ENCODE peak calls at places on chromosomes 3 and 15, in nine cellular contexts. K, D, X, Q, I, H, V, L and O are unnamed samples.

GRCh38 chr15:85792872-85793621 is 1.7 kb downstream of the KLHL25 start:
- DNase-seq in K (no peak), D (peak), X (no peak), Q (no peak), I (no peak), H (no peak), V (no peak), L (no peak), O (no peak)

GRCh38 chr3:25423780-25424179 is 4.3 kb upstream of the RARB start:
- DNase-seq in K (no peak), D (no peak), X (peak), Q (no peak), I (no peak), H (no peak), V (no peak), L (no peak), O (no peak)

GRCh38 chr3:23911397-23911796 is 5.4 kb downstream of the NKIRAS1 start:
- DNase-seq in K (no peak), D (no peak), X (no peak), Q (no peak), I (no peak), H (no peak), V (no peak), L (no peak), O (no peak)

GRCh38 chr15:98667521-98668179 is 19.3 kb downstream of the IGF1R start:
- DNase-seq in K (peak), D (no peak), X (peak), Q (no peak), I (no peak), H (no peak), V (no peak), L (no peak), O (peak)

GRCh38 chr3:102181202-102181920 is 253.5 kb upstream of the ZPLD1 start:
- DNase-seq in K (no peak), D (no peak), X (no peak), Q (no peak), I (no peak), H (no peak), V (no peak), L (no peak), O (peak)

GRCh38 chr3:190070623-190071347 is 49.9 kb downstream of the P3H2 start:
- DNase-seq in K (no peak), D (no peak), X (no peak), Q (no peak), I (no peak), H (peak), V (no peak), L (no peak), O (peak)

GRCh38 chr3:119662604-119663377 is 2.4 kb upstream of the POPDC2 start:
- DNase-seq in K (peak), D (no peak), X (no peak), Q (no peak), I (no peak), H (no peak), V (no peak), L (no peak), O (no peak)

GRCh38 chr15:37008205-37008604 is 92.1 kb downstream of the MEIS2 start:
- DNase-seq in K (no peak), D (no peak), X (no peak), Q (no peak), I (no peak), H (no peak), V (no peak), L (no peak), O (no peak)

GRCh38 chr3:174002543-174002942 is 605.0 kb downstream of the NLGN1 start:
- DNase-seq in K (no peak), D (no peak), X (no peak), Q (no peak), I (no peak), H (no peak), V (no peak), L (no peak), O (peak)

GRCh38 chr15:76253851-76254440 is 57.3 kb downstream of the ETFA start:
- DNase-seq in K (peak), D (no peak), X (no peak), Q (no peak), I (no peak), H (no peak), V (no peak), L (no peak), O (no peak)

GRCh38 chr3:184334470-184335158 is 2.8 kb upstream of the FAM131A start:
- DNase-seq in K (peak), D (no peak), X (peak), Q (no peak), I (no peak), H (no peak), V (no peak), L (no peak), O (peak)

GRCh38 chr15:60138397-60138968 is 134.4 kb downstream of the FOXB1 start:
- DNase-seq in K (no peak), D (no peak), X (no peak), Q (no peak), I (no peak), H (no peak), V (no peak), L (no peak), O (no peak)